ENCODE peak calls at places on chromosome X, in ten cellular contexts. W, I, Q, X, J, B, Y, G, D and C are unnamed samples.

GRCh38 chrX:110163488-110163887 is 154.4 kb downstream of the AMMECR1 start:
- DNase-seq in W (no peak), I (no peak), Q (no peak), X (no peak), J (no peak), B (no peak), Y (no peak), G (no peak), D (no peak), C (no peak)

GRCh38 chrX:136936183-136936549 is 55.6 kb upstream of the RBMX start:
- DNase-seq in W (no peak), I (no peak), Q (no peak), X (no peak), J (no peak), B (no peak), Y (no peak), G (no peak), D (no peak), C (no peak)

GRCh38 chrX:138986866-138987265 is 275.3 kb upstream of the FGF13 start:
- DNase-seq in W (no peak), I (no peak), Q (no peak), X (no peak), J (no peak), B (no peak), Y (no peak), G (no peak), D (no peak), C (no peak)

GRCh38 chrX:104270916-104271512 is 16.3 kb upstream of the ESX1 start:
- DNase-seq in W (no peak), I (no peak), Q (peak), X (peak), J (no peak), B (peak), Y (no peak), G (peak), D (no peak), C (no peak)

GRCh38 chrX:47200385-47201150 is 6.9 kb downstream of the UBA1 start:
- DNase-seq in W (no peak), I (no peak), Q (no peak), X (no peak), J (no peak), B (no peak), Y (no peak), G (no peak), D (no peak), C (no peak)

GRCh38 chrX:65093658-65094057 is 117.4 kb upstream of the ZC4H2 start:
- DNase-seq in W (no peak), I (no peak), Q (no peak), X (no peak), J (no peak), B (no peak), Y (no peak), G (no peak), D (no peak), C (no peak)

GRCh38 chrX:131821945-131822622 is 201.0 kb upstream of the STK26 start:
- DNase-seq in W (peak), I (peak), Q (peak), X (no peak), J (no peak), B (no peak), Y (no peak), G (peak), D (no peak), C (peak)

GRCh38 chrX:69762340-69762739 is 146.4 kb downstream of the EDA start:
- DNase-seq in W (no peak), I (no peak), Q (no peak), X (no peak), J (no peak), B (no peak), Y (no peak), G (no peak), D (no peak), C (no peak)

GRCh38 chrX:20362268-20363002 is 95.7 kb upstream of the RPS6KA3 start:
- DNase-seq in W (no peak), I (no peak), Q (peak), X (peak), J (no peak), B (no peak), Y (no peak), G (no peak), D (no peak), C (no peak)